ENCODE peak calls at places on chromosome 3, in ten cellular contexts. A is activated CD8-positive, alpha-beta memory T cell treated with anti-CD3 and anti-CD28 coated beads for 24 hours; J is sciatic nerve; F is neural crest cell; E is SW 1271; K is GM23338; U is caudate nucleus; D is T-helper 2 cell; I is T-helper 9 cell; N is myocyte. Z is an unnamed sample.

GRCh38 chr3:18159681-18160080 is 265.5 kb downstream of the SATB1 start:
- DNase-seq in A (no peak), J (no peak), F (no peak), E (no peak), K (no peak), U (no peak), D (no peak), I (no peak), N (no peak), Z (no peak)

GRCh38 chr3:47578691-47579632 is at the start of gene CSPG5:
- DNase-seq in A (peak), J (peak), F (peak), E (no peak), K (peak), U (peak), D (peak), I (peak), N (peak), Z (no peak)

GRCh38 chr3:149152420-149152819 is 23.0 kb downstream of the HPS3 start:
- DNase-seq in A (no peak), J (no peak), F (no peak), E (no peak), K (no peak), U (no peak), D (no peak), I (no peak), N (peak), Z (no peak)

GRCh38 chr3:141080407-141080806 is 29.3 kb downstream of the SPSB4 start:
- DNase-seq in A (no peak), J (no peak), F (no peak), E (no peak), K (no peak), U (no peak), D (no peak), I (no peak), N (no peak), Z (no peak)

GRCh38 chr3:120524171-120524923 is 71.8 kb upstream of the NDUFB4 start:
- DNase-seq in A (no peak), J (no peak), F (no peak), E (no peak), K (no peak), U (no peak), D (no peak), I (no peak), N (peak), Z (no peak)

GRCh38 chr3:194140520-194141414 is 4.8 kb downstream of the HES1 start:
- DNase-seq in A (peak), J (peak), F (peak), E (peak), K (peak), U (no peak), D (no peak), I (no peak), N (no peak), Z (no peak)

GRCh38 chr3:74897006-74897405 is 282.5 kb upstream of the CNTN3 start:
- DNase-seq in A (no peak), J (no peak), F (no peak), E (no peak), K (peak), U (no peak), D (no peak), I (no peak), N (no peak), Z (no peak)

GRCh38 chr3:111803123-111803593 is 55.9 kb upstream of the PHLDB2 start:
- DNase-seq in A (no peak), J (peak), F (no peak), E (peak), K (no peak), U (no peak), D (no peak), I (no peak), N (peak), Z (peak)

GRCh38 chr3:15982667-15983145 is 184.9 kb upstream of the ANKRD28 start:
- DNase-seq in A (no peak), J (no peak), F (no peak), E (no peak), K (no peak), U (peak), D (no peak), I (no peak), N (peak), Z (peak)

GRCh38 chr3:134576426-134576825 is 74.4 kb downstream of the KY start:
- DNase-seq in A (no peak), J (no peak), F (no peak), E (no peak), K (no peak), U (no peak), D (no peak), I (no peak), N (no peak), Z (no peak)